ENCODE peak calls at places on chromosomes 5 and 9, in ten cellular contexts. L, F, S, U, J, A, R, B, N and O are unnamed samples.

GRCh38 chr9:130607640-130608420 is 28.5 kb downstream of the FUBP3 start:
- DNase-seq in U (no peak), B (no peak), N (no peak), J (no peak), F (no peak), L (no peak), A (no peak), S (no peak), R (no peak), O (no peak)

GRCh38 chr9:3751125-3751758 is 225.4 kb upstream of the RFX3 start:
- DNase-seq in B (peak; percentile 3), R (no peak), L (no peak), A (no peak), F (peak; percentile 16), J (no peak), N (no peak), S (no peak), U (no peak), O (no peak)

GRCh38 chr5:38601843-38602424 is 45.5 kb upstream of the LIFR start:
- DNase-seq in F (no peak), A (no peak), N (no peak), U (no peak), B (no peak), J (no peak), L (no peak), S (no peak), R (peak; percentile 78), O (no peak)

GRCh38 chr9:99085949-99086948 is 18.7 kb upstream of the TGFBR1 start:
- DNase-seq in N (no peak), U (no peak), R (no peak), S (no peak), L (no peak), F (no peak), B (no peak), A (peak; percentile 7), J (no peak), O (no peak)

GRCh38 chr5:115461506-115462290 is 82.9 kb downstream of the FEM1C start:
- DNase-seq in L (no peak), F (no peak), U (no peak), S (no peak), J (no peak), A (peak; percentile 53), B (no peak), R (no peak), N (no peak), O (no peak)

GRCh38 chr5:39742916-39743315 is 318.1 kb upstream of the DAB2 start:
- DNase-seq in N (no peak), F (no peak), A (no peak), L (no peak), R (no peak), U (no peak), B (no peak), J (no peak), S (no peak), O (no peak)

GRCh38 chr5:75992677-75993582 is 90.3 kb upstream of the SV2C start:
- DNase-seq in R (no peak), L (no peak), N (no peak), F (no peak), J (no peak), A (no peak), B (no peak), U (no peak), S (no peak), O (no peak)

GRCh38 chr5:68088302-68088701 is 127.3 kb upstream of the PIK3R1 start:
- DNase-seq in A (no peak), J (no peak), L (no peak), S (no peak), U (no peak), F (no peak), N (no peak), B (no peak), R (no peak), O (no peak)

GRCh38 chr5:122699226-122699625 is 75.7 kb upstream of the SNX2 start:
- DNase-seq in A (no peak), J (no peak), S (no peak), F (no peak), U (no peak), N (no peak), L (no peak), B (no peak), R (no peak), O (no peak)

GRCh38 chr9:127561491-127562270 is 50.4 kb upstream of the STXBP1 start:
- DNase-seq in J (peak; percentile 95), R (peak; percentile 93), L (peak; percentile 71), S (no peak), U (peak; percentile 78), B (no peak), N (no peak), A (peak; percentile 91), F (peak; percentile 76), O (peak; percentile 95)

GRCh38 chr5:137179203-137179602 is 319.9 kb downstream of the SPOCK1 start:
- DNase-seq in R (no peak), L (no peak), F (no peak), J (no peak), A (no peak), N (no peak), S (peak; percentile 25), B (no peak), U (no peak), O (no peak)

GRCh38 chr5:115460476-115460875 is 84.1 kb downstream of the FEM1C start:
- DNase-seq in S (no peak), R (peak; percentile 60), J (no peak), F (no peak), N (no peak), U (no peak), L (peak; percentile 80), A (peak; percentile 91), B (no peak), O (no peak)

GRCh38 chr5:119412828-119413227 is 39.5 kb upstream of the HSD17B4 start:
- DNase-seq in A (no peak), R (no peak), L (no peak), N (no peak), S (no peak), J (no peak), B (no peak), U (peak; percentile 52), F (no peak), O (no peak)

GRCh38 chr5:132808448-132808847 is 4.7 kb upstream of the SOWAHA start:
- DNase-seq in F (no peak), L (no peak), J (no peak), A (no peak), S (no peak), R (no peak), N (no peak), U (no peak), B (peak; percentile 65), O (no peak)

GRCh38 chr5:110751902-110752762 is 13.3 kb downstream of the SLC25A46 start:
- DNase-seq in N (no peak), F (no peak), R (no peak), U (no peak), S (no peak), L (no peak), J (no peak), A (no peak), B (no peak), O (no peak)

GRCh38 chr5:159135896-159136531 is 36.3 kb upstream of the EBF1 start:
- DNase-seq in J (no peak), S (no peak), B (no peak), A (peak; percentile 9), F (no peak), R (no peak), N (no peak), L (no peak), U (no peak), O (no peak)

GRCh38 chr5:168802337-168802736 is 223.2 kb upstream of the PANK3 start:
- DNase-seq in R (no peak), B (no peak), A (no peak), L (no peak), J (no peak), U (no peak), N (no peak), F (no peak), S (no peak), O (no peak)

GRCh38 chr5:199821-200645 is 8.7 kb downstream of the LRRC14B start:
- DNase-seq in B (no peak), A (no peak), U (no peak), N (peak; percentile 64), F (no peak), S (no peak), R (no peak), L (no peak), J (no peak), O (no peak)

GRCh38 chr5:154214236-154215106 is 23.9 kb downstream of the GALNT10 start:
- DNase-seq in L (no peak), F (no peak), A (no peak), U (no peak), B (no peak), J (no peak), R (no peak), N (no peak), S (no peak), O (no peak)
- H3K27ac ChIP-seq in L (no peak overlapping the region), F (no peak overlapping the region), A (no peak overlapping the region), U (peak overlapping the region; percentile 39), B (no peak overlapping the region), J (no peak overlapping the region), R (no peak overlapping the region), N (no peak overlapping the region), S (peak overlapping the region; percentile 55), O (peak overlapping the region; percentile 77)

GRCh38 chr5:72917371-72917776 is 38.5 kb upstream of the FCHO2 start:
- DNase-seq in L (no peak), N (no peak), F (no peak), B (no peak), A (no peak), R (no peak), J (no peak), S (no peak), U (no peak), O (no peak)
- TF ChIP-seq POLR2AphosphoS5 in L (no peak), N (no peak), F (no peak), B (no peak), A (peak; percentile 47), R (peak; percentile 70), J (no peak), S (no peak), U (no peak), O (no peak)

DNA sequence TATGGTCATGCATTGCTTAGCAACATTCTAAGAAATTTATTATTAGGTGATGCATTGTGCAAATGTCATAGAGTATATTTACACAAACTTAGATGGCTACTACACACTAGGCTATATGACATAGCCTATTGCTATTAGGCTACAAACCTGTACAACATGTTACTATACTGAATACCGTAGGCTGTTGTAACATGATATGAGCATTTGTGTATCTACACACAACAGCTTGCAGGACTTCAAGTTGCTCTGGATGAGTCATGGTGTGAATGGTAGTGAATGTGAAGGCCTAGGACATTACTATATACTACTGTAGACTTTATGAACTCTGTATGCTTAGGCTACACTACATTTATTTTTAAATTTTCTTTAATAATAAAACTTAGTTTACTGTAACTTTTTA is 107.2 kb upstream of the MAMDC2 start:
- DNase-seq in R (no peak), L (no peak), F (no peak), J (no peak), N (no peak), S (no peak), B (no peak), U (no peak), A (no peak), O (no peak)
- H3K27ac ChIP-seq in R (no peak overlapping the region), L (no peak overlapping the region), F (no peak overlapping the region), J (no peak overlapping the region), N (no peak overlapping the region), S (no peak overlapping the region), B (no peak overlapping the region), U (no peak overlapping the region), A (no peak overlapping the region), O (no peak overlapping the region)

DNA sequence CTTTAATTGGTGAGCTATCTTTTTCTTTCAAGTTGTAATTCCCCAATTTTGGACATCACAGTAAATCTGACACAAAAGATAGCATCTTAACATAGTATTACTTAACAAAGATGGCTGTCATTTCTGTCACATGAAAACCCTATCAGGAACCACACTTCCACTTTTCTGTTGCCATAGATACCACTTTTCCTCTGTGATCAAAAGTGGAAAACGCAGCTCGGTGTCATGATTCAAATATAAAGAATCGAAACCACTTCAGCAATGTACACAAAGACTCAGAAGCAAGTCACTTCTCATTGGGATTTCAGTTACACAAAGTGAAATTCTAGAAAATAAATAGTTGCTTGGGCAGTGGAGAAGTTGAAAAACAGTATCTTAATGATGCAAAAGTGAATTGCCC is 524.9 kb upstream of the ITGA1 start:
- DNase-seq in L (no peak), A (no peak), J (no peak), S (no peak), B (no peak), N (no peak), U (no peak), R (no peak), F (no peak), O (no peak)
- TF ChIP-seq POLR2AphosphoS5 in L (no peak), A (no peak), J (no peak), S (no peak), B (no peak), N (no peak), U (no peak), R (no peak), F (no peak), O (no peak)